ENCODE peak calls at places on chromosomes 5 and 9, in four cellular contexts. One of them, this sample, is unnamed.

GRCh38 chr9:115657695-115658094 is 495.9 kb upstream of the PAPPA start:
- DNase-seq in A549: no peak
- DNase-seq in HepG2: no peak
- DNase-seq in K562: no peak
- DNase-seq in this sample: no peak

GRCh38 chr5:42822558-42822957 is 10.9 kb upstream of the SELENOP start:
- DNase-seq in HepG2: no peak
- DNase-seq in K562: no peak
- DNase-seq in A549: no peak
- DNase-seq in this sample: no peak

GRCh38 chr5:135018457-135018856 is 15.6 kb downstream of the PITX1 start:
- DNase-seq in A549: no peak
- DNase-seq in HepG2: no peak
- DNase-seq in K562: no peak
- DNase-seq in this sample: no peak

GRCh38 chr9:91395553-91396470 is 27.8 kb downstream of the NFIL3 start:
- DNase-seq in A549: no peak
- DNase-seq in K562: no peak
- DNase-seq in HepG2: no peak
- DNase-seq in this sample: peak; percentile 46

GRCh38 chr5:178477224-178478201 is 112.7 kb downstream of the COL23A1 start:
- DNase-seq in A549: no peak
- DNase-seq in HepG2: no peak
- DNase-seq in K562: no peak
- DNase-seq in this sample: no peak

GRCh38 chr5:107524111-107524510 is 146.6 kb downstream of the EFNA5 start:
- DNase-seq in A549: no peak
- DNase-seq in HepG2: no peak
- DNase-seq in K562: no peak
- DNase-seq in this sample: no peak

GRCh38 chr5:56302027-56302426 is 68.9 kb upstream of the ANKRD55 start:
- DNase-seq in K562: no peak
- DNase-seq in HepG2: peak; percentile 17
- DNase-seq in A549: no peak
- DNase-seq in this sample: no peak

GRCh38 chr9:94804917-94805544 is 78.5 kb downstream of the AOPEP start:
- DNase-seq in HepG2: no peak
- DNase-seq in A549: peak; percentile 62
- DNase-seq in K562: no peak
- DNase-seq in this sample: no peak

GRCh38 chr9:116644099-116644688 is 42.9 kb upstream of the TRIM32 start:
- DNase-seq in A549: no peak
- DNase-seq in HepG2: no peak
- DNase-seq in K562: no peak
- DNase-seq in this sample: no peak

GRCh38 chr9:16266648-16267276 is 603.7 kb downstream of the BNC2 start:
- DNase-seq in K562: peak; percentile 10
- DNase-seq in A549: peak; percentile 45
- DNase-seq in HepG2: no peak
- DNase-seq in this sample: no peak

GRCh38 chr5:68134033-68134668 is 81.4 kb upstream of the PIK3R1 start:
- DNase-seq in A549: no peak
- DNase-seq in K562: no peak
- DNase-seq in HepG2: no peak
- DNase-seq in this sample: no peak

DNA sequence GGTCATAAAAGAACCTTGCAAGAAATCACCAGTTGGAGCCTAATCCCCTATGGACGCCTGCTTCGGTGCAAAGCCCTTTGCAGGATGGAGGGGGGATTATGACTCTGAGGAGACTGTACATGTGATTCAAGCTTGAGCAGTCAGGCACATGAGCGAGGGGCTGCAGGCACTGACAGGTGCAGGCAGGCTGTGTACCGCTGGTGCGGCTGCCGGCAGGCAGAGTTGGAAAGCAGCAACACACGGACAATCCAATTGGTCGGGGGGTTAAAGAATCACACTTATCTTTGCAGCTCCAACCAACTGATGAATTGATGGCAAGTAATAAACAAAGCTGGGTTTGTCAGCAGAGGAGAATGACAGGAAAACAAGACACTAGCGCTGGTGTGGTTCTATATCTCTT is 5.7 kb downstream of the WHRN start:
- DNase-seq in HepG2: no peak
- DNase-seq in A549: no peak
- DNase-seq in K562: no peak
- DNase-seq in this sample: no peak
- TF ChIP-seq EP300 in HepG2: no peak
- TF ChIP-seq EP300 in A549: no peak
- TF ChIP-seq EP300 in K562: no peak
- TF ChIP-seq EP300 in this sample: no peak

DNA sequence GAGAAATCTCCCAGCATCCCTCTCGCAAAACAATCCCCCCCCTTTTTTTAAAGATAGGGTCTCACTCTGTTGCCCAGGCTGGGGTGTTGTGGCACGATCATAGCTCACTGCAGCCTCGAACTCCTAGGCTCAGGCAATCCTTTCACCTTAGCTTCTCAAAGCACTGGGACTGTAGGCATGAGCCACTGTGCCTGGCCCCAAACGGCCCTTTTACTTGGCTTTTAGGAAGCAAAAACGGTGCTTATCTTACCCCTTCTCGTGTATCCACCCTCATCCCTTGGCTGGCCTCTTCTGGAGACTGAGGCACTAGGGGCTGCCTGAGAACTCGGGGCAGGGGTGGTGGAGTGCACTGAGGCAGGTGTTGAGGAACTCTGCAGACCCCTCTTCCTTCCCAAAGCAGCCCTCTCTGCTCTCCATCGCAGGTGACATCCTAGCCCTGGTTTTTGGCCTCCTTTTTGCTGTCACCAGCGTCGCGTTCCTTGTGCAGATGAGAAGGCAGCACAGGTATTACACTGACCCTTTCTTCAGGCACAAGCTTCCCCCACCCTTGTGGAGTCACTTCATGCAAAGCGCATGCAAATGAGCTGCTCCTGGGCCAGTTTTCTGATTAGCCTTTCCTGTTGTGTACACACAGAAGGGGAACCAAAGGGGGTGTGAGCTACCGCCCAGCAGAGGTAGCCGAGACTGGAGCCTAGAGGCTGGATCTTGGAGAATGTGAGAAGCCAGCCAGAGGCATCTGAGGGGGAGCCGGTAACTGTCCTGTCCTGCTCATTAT is 6.8 kb downstream of the CA9 start:
- DNase-seq in A549: no peak
- DNase-seq in HepG2: no peak
- DNase-seq in K562: no peak
- DNase-seq in this sample: no peak
- TF ChIP-seq MYC in A549: no peak
- TF ChIP-seq MYC in HepG2: no peak
- TF ChIP-seq MYC in K562: no peak
- TF ChIP-seq MYC in this sample: no peak

GRCh38 chr5:89081360-89081759 is 198.4 kb upstream of the MEF2C start:
- DNase-seq in HepG2: no peak
- DNase-seq in K562: no peak
- DNase-seq in A549: no peak
- DNase-seq in this sample: peak; percentile 62
- TF ChIP-seq EP300 in HepG2: no peak
- TF ChIP-seq EP300 in K562: no peak
- TF ChIP-seq EP300 in A549: no peak
- TF ChIP-seq EP300 in this sample: no peak

GRCh38 chr5:72472666-72473422 is 34.4 kb downstream of the ZNF366 start:
- DNase-seq in A549: no peak
- DNase-seq in HepG2: no peak
- DNase-seq in K562: no peak
- DNase-seq in this sample: no peak
- TF ChIP-seq MYC in A549: no peak
- TF ChIP-seq MYC in HepG2: no peak
- TF ChIP-seq MYC in K562: no peak
- TF ChIP-seq MYC in this sample: no peak

GRCh38 chr9:98404157-98404695 is 148.8 kb upstream of the TBC1D2 start:
- DNase-seq in K562: no peak
- DNase-seq in A549: no peak
- DNase-seq in HepG2: no peak
- DNase-seq in this sample: no peak
- TF ChIP-seq EP300 in K562: no peak
- TF ChIP-seq EP300 in A549: no peak
- TF ChIP-seq EP300 in HepG2: no peak
- TF ChIP-seq EP300 in this sample: no peak

GRCh38 chr5:111840275-111840674 is 83.3 kb upstream of the NREP start:
- DNase-seq in K562: no peak
- DNase-seq in HepG2: no peak
- DNase-seq in A549: no peak
- DNase-seq in this sample: no peak
- TF ChIP-seq MYC in K562: no peak
- TF ChIP-seq MYC in HepG2: no peak
- TF ChIP-seq MYC in A549: no peak
- TF ChIP-seq MYC in this sample: no peak

GRCh38 chr5:112388739-112389138 is 30.3 kb downstream of the EPB41L4A start:
- DNase-seq in A549: no peak
- DNase-seq in K562: no peak
- DNase-seq in HepG2: no peak
- DNase-seq in this sample: no peak
- TF ChIP-seq EP300 in A549: no peak
- TF ChIP-seq EP300 in K562: no peak
- TF ChIP-seq EP300 in HepG2: no peak
- TF ChIP-seq EP300 in this sample: no peak

GRCh38 chr5:170611446-170612088 is 107.7 kb downstream of the KCNIP1 start:
- DNase-seq in K562: no peak
- DNase-seq in HepG2: no peak
- DNase-seq in A549: no peak
- DNase-seq in this sample: no peak
- TF ChIP-seq MYC in K562: no peak
- TF ChIP-seq MYC in HepG2: no peak
- TF ChIP-seq MYC in A549: no peak
- TF ChIP-seq MYC in this sample: no peak

GRCh38 chr9:93119703-93119952 is 14.4 kb downstream of the NINJ1 start:
- DNase-seq in K562: no peak
- DNase-seq in A549: no peak
- DNase-seq in HepG2: no peak
- DNase-seq in this sample: no peak

GRCh38 chr9:93118863-93119702 is 15.0 kb downstream of the NINJ1 start:
- DNase-seq in HepG2: no peak
- DNase-seq in A549: no peak
- DNase-seq in K562: no peak
- DNase-seq in this sample: no peak

GRCh38 chr9:93120846-93121315 is 13.2 kb downstream of the NINJ1 start:
- DNase-seq in HepG2: no peak
- DNase-seq in A549: no peak
- DNase-seq in K562: no peak
- DNase-seq in this sample: no peak

GRCh38 chr9:93121316-93122241 is 12.5 kb downstream of the NINJ1 start:
- DNase-seq in K562: no peak
- DNase-seq in A549: no peak
- DNase-seq in HepG2: no peak
- DNase-seq in this sample: no peak

GRCh38 chr9:93119953-93120845 is 13.9 kb downstream of the NINJ1 start:
- DNase-seq in A549: peak; percentile 89
- DNase-seq in K562: peak; percentile 80
- DNase-seq in HepG2: peak; percentile 94
- DNase-seq in this sample: no peak
- TF ChIP-seq EP300 in A549: no peak
- TF ChIP-seq EP300 in K562: no peak
- TF ChIP-seq EP300 in HepG2: peak; percentile 76
- TF ChIP-seq EP300 in this sample: no peak

GRCh38 chr5:41115281-41115680 is 44.1 kb upstream of the MROH2B start:
- DNase-seq in K562: no peak
- DNase-seq in A549: no peak
- DNase-seq in HepG2: no peak
- DNase-seq in this sample: no peak
- TF ChIP-seq MYC in K562: no peak
- TF ChIP-seq MYC in A549: no peak
- TF ChIP-seq MYC in HepG2: no peak
- TF ChIP-seq MYC in this sample: no peak

This sample was measured in GM12878.